ENCODE peak calls at places on chromosome 17, in eight cellular contexts. X is SJCRH30; V is thyroid gland; W is CD8-positive, alpha-beta T cell; K is esophagus squamous epithelium; G is breast epithelium; Z is left lung; N is GM23338. B is an unnamed sample. For H3K27me3 and H3K4me1, the result is how much of the 10 kb centered on the place peaks cover.

GRCh38 chr17:57461082-57461481 is 204.8 kb downstream of the MSI2 start:
- DNase-seq in G (no peak), N (no peak), W (no peak), X (peak), K (no peak), Z (no peak), V (no peak), B (no peak)

GRCh38 chr17:27782791-27783206 is 17.5 kb downstream of the NOS2 start:
- DNase-seq in Z (no peak), X (no peak), G (no peak), N (no peak), W (no peak), V (no peak), K (no peak), B (no peak)

GRCh38 chr17:37488009-37488604 is 1.6 kb upstream of the DUSP14 start:
- DNase-seq in X (peak), Z (no peak), W (no peak), G (no peak), V (peak), K (no peak), N (peak), B (no peak)

GRCh38 chr17:49616086-49616485 is 40.4 kb downstream of the NXPH3 start:
- DNase-seq in K (no peak), G (no peak), V (no peak), W (no peak), X (no peak), Z (no peak), N (peak), B (no peak)

GRCh38 chr17:75762513-75763268 is 2.3 kb downstream of the GALK1 start:
- DNase-seq in K (no peak), X (no peak), V (no peak), W (no peak), Z (no peak), G (no peak), N (no peak), B (no peak)

GRCh38 chr17:13646969-13647368 is 45.2 kb upstream of the HS3ST3A1 start:
- DNase-seq in G (no peak), K (no peak), Z (no peak), W (no peak), X (no peak), N (no peak), V (no peak), B (no peak)

GRCh38 chr17:10046786-10047609 is 141.9 kb upstream of the RCVRN start:
- DNase-seq in Z (no peak), X (no peak), G (no peak), V (no peak), N (no peak), K (no peak), W (no peak), B (no peak)

GRCh38 chr17:61280338-61280737 is 119.3 kb upstream of the TBX2 start:
- DNase-seq in N (no peak), V (no peak), Z (no peak), K (no peak), W (no peak), X (no peak), G (no peak), B (no peak)

GRCh38 chr17:75783069-75783783 is 1.4 kb upstream of the UNK start:
- DNase-seq in V (no peak), Z (no peak), K (no peak), N (peak), W (no peak), G (no peak), X (peak), B (no peak)

GRCh38 chr17:72515291-72516065 is 394.7 kb downstream of the SOX9 start:
- DNase-seq in V (peak), N (no peak), W (no peak), X (no peak), Z (no peak), K (no peak), G (no peak), B (no peak)

GRCh38 chr17:41178341-41178740 is 320 bp upstream of the KRTAP4-2 start:
- DNase-seq in W (no peak), V (no peak), G (no peak), K (no peak), Z (no peak), N (no peak), X (no peak), B (no peak)

GRCh38 chr17:57955183-57955952 is at the start of gene CUEDC1:
- DNase-seq in K (no peak), G (peak), W (peak), V (peak), N (peak), X (peak), Z (peak), B (no peak)

GRCh38 chr17:55343900-55344513 is 77.6 kb downstream of the MMD start:
- DNase-seq in Z (no peak), X (no peak), W (no peak), G (no peak), V (no peak), K (no peak), N (no peak), B (no peak)

GRCh38 chr17:82065638-82066303 is at the start of gene DUS1L:
- DNase-seq in X (peak), Z (peak), K (no peak), G (no peak), N (peak), V (peak), W (peak), B (no peak)

GRCh38 chr17:31533546-31534155 is 142.2 kb downstream of the RAB11FIP4 start:
- DNase-seq in V (peak), K (no peak), Z (no peak), N (peak), W (no peak), X (peak), G (no peak), B (no peak)

GRCh38 chr17:38604479-38605229 is 1.1 kb downstream of the SRCIN1 start:
- DNase-seq in K (no peak), G (no peak), Z (no peak), W (peak), N (peak), X (peak), V (no peak), B (no peak)

GRCh38 chr17:15908378-15908777 is 36.6 kb upstream of the ADORA2B start:
- DNase-seq in X (no peak), W (no peak), G (no peak), K (no peak), N (no peak), Z (no peak), V (no peak), B (no peak)

GRCh38 chr17:73261617-73261951 is at the start of gene CPSF4L:
- DNase-seq in X (no peak), V (no peak), G (no peak), N (no peak), K (no peak), Z (no peak), W (no peak), B (no peak)

GRCh38 chr17:73231363-73231762 is 30.3 kb downstream of the CPSF4L start:
- DNase-seq in K (no peak), N (peak), Z (no peak), V (no peak), G (no peak), W (no peak), X (no peak), B (no peak)

GRCh38 chr17:11140028-11140427 is 101.0 kb upstream of the SHISA6 start:
- DNase-seq in G (no peak), W (no peak), X (no peak), V (no peak), K (no peak), Z (no peak), N (no peak), B (no peak)

GRCh38 chr17:82491533-82491932 is 28.0 kb upstream of the FOXK2 start:
- DNase-seq in X (no peak), W (no peak), N (no peak), Z (no peak), V (no peak), G (no peak), K (no peak), B (no peak)

GRCh38 chr17:68694791-68695485 is 93.8 kb upstream of the FAM20A start:
- DNase-seq in N (no peak), K (no peak), X (peak), W (no peak), G (no peak), Z (no peak), V (no peak), B (no peak)

GRCh38 chr17:49633762-49634486 is 44.0 kb downstream of the SPOP start:
- DNase-seq in N (peak), X (no peak), V (no peak), G (no peak), W (no peak), K (no peak), Z (no peak), B (no peak)

GRCh38 chr17:54745862-54746261 is 154.8 kb upstream of the TOM1L1 start:
- DNase-seq in G (no peak), W (no peak), N (no peak), X (no peak), V (no peak), K (no peak), Z (no peak), B (no peak)

GRCh38 chr17:74734256-74734655 is 2.8 kb upstream of the RAB37 start:
- DNase-seq in K (no peak), X (no peak), Z (no peak), V (no peak), N (no peak), W (no peak), G (no peak), B (no peak)

GRCh38 chr17:32298298-32298697 is 32.7 kb downstream of the RHBDL3 start:
- DNase-seq in V (no peak), N (no peak), Z (no peak), W (no peak), K (no peak), G (no peak), X (peak), B (no peak)

GRCh38 chr17:37530420-37530819 is 40.7 kb downstream of the DUSP14 start:
- DNase-seq in N (no peak), K (no peak), G (no peak), Z (no peak), X (no peak), W (no peak), V (no peak), B (no peak)

GRCh38 chr17:290626-291025 is 62.0 kb downstream of the RPH3AL start:
- DNase-seq in K (no peak), N (no peak), V (peak), W (no peak), G (no peak), X (no peak), Z (no peak), B (no peak)

GRCh38 chr17:17205368-17206148 is 575 bp downstream of the PLD6 start:
- DNase-seq in K (no peak), X (peak), G (no peak), V (peak), W (peak), N (peak), Z (peak), B (no peak)

GRCh38 chr17:1484060-1484535 is 8.4 kb downstream of the MYO1C start:
- DNase-seq in K (no peak), N (peak), G (no peak), Z (no peak), V (no peak), X (no peak), W (no peak), B (no peak)
- H3K4me3 ChIP-seq in K (peak), N (no peak), G (peak), Z (no peak), V (peak), X (no peak), W (no peak), B (no peak)

GRCh38 chr17:18364166-18364565 is 816 bp upstream of the SHMT1 start:
- DNase-seq in V (no peak), Z (no peak), W (no peak), G (no peak), N (no peak), K (no peak), X (no peak), B (no peak)

GRCh38 chr17:18370761-18371160 is 6.8 kb upstream of the EVPLL start:
- DNase-seq in Z (no peak), N (no peak), K (no peak), G (no peak), X (no peak), V (no peak), W (no peak), B (no peak)

GRCh38 chr17:18371455-18371854 is 6.1 kb upstream of the EVPLL start:
- DNase-seq in V (no peak), K (no peak), G (no peak), W (no peak), N (no peak), Z (no peak), X (no peak), B (no peak)

GRCh38 chr17:18374216-18374615 is 3.4 kb upstream of the EVPLL start:
- DNase-seq in K (no peak), X (no peak), N (no peak), V (no peak), Z (no peak), W (no peak), G (no peak), B (no peak)

GRCh38 chr17:18368948-18369347 is 5.6 kb upstream of the SHMT1 start:
- DNase-seq in W (no peak), G (no peak), K (no peak), Z (no peak), N (no peak), X (no peak), V (no peak), B (no peak)
- H3K27me3 ChIP-seq in W (under half), G (under half), K (under half), Z (under half), N (under half), X (under half), V (under half), B (under half)

GRCh38 chr17:29110372-29110757 is 67.4 kb downstream of the PIPOX start:
- DNase-seq in G (no peak), N (no peak), K (no peak), W (no peak), V (no peak), X (no peak), Z (no peak), B (no peak)
- H3K4me1 ChIP-seq in G (under half), N (under half), K (under half), W (under half), V (under half), X (under half), Z (under half), B (under half)

GRCh38 chr17:63675607-63676539 is 24.1 kb downstream of the LIMD2 start:
- DNase-seq in K (no peak), Z (peak), X (peak), G (peak), N (peak), W (no peak), V (peak), B (no peak)
- H3K4me3 ChIP-seq in K (peak), Z (no peak), X (no peak), G (peak), N (no peak), W (no peak), V (no peak), B (peak)

GRCh38 chr17:44398692-44399691 is 9.5 kb upstream of the ITGA2B start:
- DNase-seq in K (no peak), V (no peak), Z (no peak), N (no peak), X (no peak), G (peak), W (no peak), B (no peak)

GRCh38 chr17:44402564-44403172 is 13.2 kb upstream of the ITGA2B start:
- DNase-seq in N (no peak), G (no peak), W (no peak), V (no peak), Z (no peak), K (no peak), X (no peak), B (no peak)

GRCh38 chr17:44396946-44397345 is 7.5 kb upstream of the ITGA2B start:
- DNase-seq in K (no peak), W (no peak), X (no peak), G (peak), V (no peak), Z (no peak), N (no peak), B (no peak)

GRCh38 chr17:44397479-44398440 is 8.3 kb upstream of the ITGA2B start:
- DNase-seq in X (no peak), Z (no peak), W (no peak), G (peak), N (no peak), K (no peak), V (no peak), B (no peak)

GRCh38 chr17:44400226-44400847 is 10.9 kb upstream of the ITGA2B start:
- DNase-seq in X (peak), K (no peak), G (no peak), N (peak), V (peak), W (no peak), Z (no peak), B (no peak)
- H3K27me3 ChIP-seq in X (under half), K (under half), G (under half), N (under half), V (under half), W (under half), Z (under half), B (under half)

GRCh38 chr17:64497565-64498035 is 746 bp upstream of the POLG2 start:
- DNase-seq in K (no peak), X (no peak), W (no peak), N (no peak), G (no peak), V (no peak), Z (no peak), B (no peak)
- H3K4me1 ChIP-seq in K (under half), X (under half), W (under half), N (under half), G (under half), V (under half), Z (half or more), B (under half)

GRCh38 chr17:76932402-76933333 is 64.5 kb downstream of the MGAT5B start:
- DNase-seq in Z (no peak), G (no peak), V (no peak), N (no peak), K (no peak), X (no peak), W (no peak), B (no peak)
- H3K4me3 ChIP-seq in Z (no peak), G (no peak), V (no peak), N (no peak), K (no peak), X (no peak), W (no peak), B (no peak)

GRCh38 chr17:21375757-21376584 is at the start of gene KCNJ12:
- DNase-seq in W (no peak), K (no peak), G (no peak), Z (no peak), V (peak), N (peak), X (no peak), B (no peak)
- H3K27me3 ChIP-seq in W (under half), K (under half), G (under half), Z (under half), V (under half), N (under half), X (under half), B (under half)